ENCODE peak calls at places on chromosome 21, in six cellular contexts. C, W, U, G, L and Z are unnamed samples. For H4K20me1, the result is how much of the 10 kb centered on the place peaks cover.

GRCh38 chr21:25895565-25896205 is 160.9 kb downstream of the GABPA start:
- DNase-seq in C (peak), W (peak), U (peak), G (no peak), L (peak), Z (peak)

GRCh38 chr21:39660596-39660995 is 47.9 kb downstream of the B3GALT5 start:
- DNase-seq in C (no peak), W (peak), U (peak), G (no peak), L (peak), Z (no peak)

GRCh38 chr21:42006765-42007164 is 3.4 kb downstream of the ZBTB21 start:
- DNase-seq in C (no peak), W (peak), U (no peak), G (no peak), L (no peak), Z (no peak)

GRCh38 chr21:15437873-15438272 is 291.9 kb upstream of the USP25 start:
- DNase-seq in C (no peak), W (peak), U (peak), G (no peak), L (no peak), Z (no peak)

GRCh38 chr21:42568834-42569731 is 55.4 kb downstream of the SLC37A1 start:
- DNase-seq in C (no peak), W (no peak), U (no peak), G (no peak), L (no peak), Z (no peak)

GRCh38 chr21:31176725-31177124 is 138.4 kb upstream of the KRTAP19-8 start:
- DNase-seq in C (no peak), W (peak), U (no peak), G (no peak), L (no peak), Z (no peak)

GRCh38 chr21:22554690-22555316 is 1556.6 kb downstream of the NCAM2 start:
- DNase-seq in C (no peak), W (no peak), U (no peak), G (no peak), L (no peak), Z (no peak)

GRCh38 chr21:37790905-37791304 is 125.4 kb downstream of the KCNJ6 start:
- DNase-seq in C (no peak), W (no peak), U (no peak), G (no peak), L (no peak), Z (no peak)

GRCh38 chr21:14864211-14865021 is 200.4 kb downstream of the NRIP1 start:
- DNase-seq in C (peak), W (peak), U (peak), G (no peak), L (peak), Z (peak)

GRCh38 chr21:41616063-41616591 is 108.2 kb upstream of the TMPRSS2 start:
- DNase-seq in C (no peak), W (peak), U (peak), G (no peak), L (peak), Z (no peak)

GRCh38 chr21:38819719-38820147 is 14.0 kb downstream of the ETS2 start:
- DNase-seq in C (no peak), W (peak), U (peak), G (peak), L (peak), Z (no peak)

GRCh38 chr21:41598561-41599511 is 90.9 kb upstream of the TMPRSS2 start:
- DNase-seq in C (peak), W (no peak), U (no peak), G (no peak), L (no peak), Z (no peak)

GRCh38 chr21:28805885-28806284 is 186.8 kb downstream of the LTN1 start:
- DNase-seq in C (no peak), W (peak), U (peak), G (no peak), L (peak), Z (no peak)

GRCh38 chr21:28811860-28812259 is 180.8 kb downstream of the LTN1 start:
- DNase-seq in C (no peak), W (no peak), U (no peak), G (no peak), L (no peak), Z (no peak)

DNA sequence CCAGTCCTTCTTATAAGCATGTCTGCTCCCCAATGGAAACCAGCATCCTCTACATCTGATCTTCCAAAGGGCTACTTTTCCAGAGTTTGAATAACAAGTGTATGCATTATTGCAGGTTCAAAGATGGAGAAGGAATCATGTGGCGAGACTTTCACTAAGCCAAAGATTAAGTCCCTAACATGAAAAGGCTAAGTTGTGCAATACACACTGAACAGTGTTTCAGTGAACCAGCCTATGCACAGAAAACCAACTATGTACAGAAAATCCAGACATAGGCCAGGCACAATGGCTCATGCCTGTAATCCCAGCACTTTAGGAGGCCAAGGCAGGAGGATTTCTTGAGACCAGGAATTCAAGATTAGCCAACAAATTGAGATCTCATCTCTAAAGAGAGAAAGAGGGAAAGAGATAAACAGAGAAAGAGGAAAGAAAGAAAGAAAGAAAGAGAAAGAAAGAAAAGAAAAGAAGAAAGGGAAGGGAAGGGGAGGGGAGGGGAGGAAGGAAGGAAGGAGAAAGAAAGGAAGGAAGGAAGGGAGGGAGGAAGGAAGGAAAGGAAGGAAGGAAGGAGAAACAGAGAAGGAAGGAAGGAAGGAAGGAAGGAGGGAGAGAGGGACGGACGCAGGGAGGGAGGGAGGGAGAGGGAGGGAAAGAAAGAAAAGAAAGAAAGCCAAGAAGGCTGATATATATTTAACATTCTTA is 181.7 kb downstream of the LTN1 start:
- DNase-seq in C (no peak), W (no peak), U (no peak), G (no peak), L (no peak), Z (no peak)
- H3K4me3 ChIP-seq in C (no peak), W (no peak), U (no peak), G (no peak), L (no peak), Z (no peak)

GRCh38 chr21:35254752-35255138 is 205.6 kb upstream of the RUNX1 start:
- DNase-seq in C (no peak), W (no peak), U (no peak), G (no peak), L (no peak), Z (no peak)

GRCh38 chr21:35254006-35254751 is 205.1 kb upstream of the RUNX1 start:
- DNase-seq in C (no peak), W (peak), U (peak), G (no peak), L (peak), Z (no peak)

GRCh38 chr21:35257413-35257812 is 208.3 kb upstream of the RUNX1 start:
- DNase-seq in C (no peak), W (peak), U (peak), G (peak), L (peak), Z (no peak)

GRCh38 chr21:35258521-35258920 is 209.4 kb upstream of the RUNX1 start:
- DNase-seq in C (no peak), W (no peak), U (no peak), G (no peak), L (no peak), Z (no peak)

DNA sequence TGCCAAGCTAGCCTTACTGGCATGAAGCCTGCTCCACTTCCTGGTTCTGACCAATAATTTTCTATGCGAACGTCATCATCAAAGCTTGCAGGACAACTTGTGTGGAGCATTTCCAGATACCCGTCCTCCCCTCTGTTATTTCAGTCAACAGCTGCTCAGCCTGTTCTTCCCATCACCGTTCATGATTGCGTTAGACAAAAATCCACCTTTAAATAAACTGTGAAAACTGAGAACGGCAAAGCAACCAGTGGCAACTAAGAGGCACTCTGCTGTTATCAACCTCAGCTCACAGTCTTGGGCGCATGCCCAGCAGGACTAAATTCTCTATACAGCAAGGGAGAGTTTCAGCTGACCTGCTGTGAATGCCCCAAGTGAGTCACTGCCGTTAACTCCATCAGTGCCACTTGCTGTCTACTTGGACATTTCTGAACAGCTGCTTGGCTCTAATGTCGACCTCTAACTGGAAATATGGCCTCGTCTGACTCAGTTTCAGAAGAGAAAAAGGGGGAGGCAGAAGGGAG is 207.4 kb upstream of the RUNX1 start:
- DNase-seq in C (no peak), W (peak), U (peak), G (peak), L (peak), Z (no peak)
- H4K20me1 ChIP-seq in C (under half), W (under half), U (under half), G (under half), L (under half), Z (under half)

GRCh38 chr21:29024474-29025327 is at the start of gene USP16:
- DNase-seq in C (peak), W (peak), U (peak), G (peak), L (peak), Z (peak)
- TF ChIP-seq CTCF in C (no peak), W (no peak), U (no peak), G (no peak), L (peak), Z (no peak)

DNA sequence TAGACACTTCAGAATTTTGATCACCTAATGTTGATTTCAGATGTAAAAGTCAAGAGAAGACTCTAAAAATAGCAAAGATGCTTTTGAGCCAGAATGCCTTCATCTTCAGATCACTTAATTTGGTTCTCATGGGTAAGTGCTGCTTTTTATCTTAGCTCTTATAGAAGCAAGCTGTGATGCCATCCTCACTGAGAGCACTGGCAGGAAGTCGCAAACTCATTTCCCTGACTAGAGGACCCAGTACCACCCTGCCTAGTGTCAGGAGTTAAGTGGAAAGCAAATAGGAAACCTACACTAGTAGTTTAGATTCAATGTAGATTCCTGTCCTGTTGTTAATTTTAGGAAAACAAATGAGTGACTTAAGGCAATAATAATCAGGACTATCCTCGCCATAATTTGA is 12.1 kb downstream of the IFNAR2 start:
- DNase-seq in C (no peak), W (no peak), U (no peak), G (no peak), L (no peak), Z (no peak)
- H3K4me3 ChIP-seq in C (no peak), W (no peak), U (no peak), G (no peak), L (no peak), Z (no peak)

GRCh38 chr21:44800971-44801467 is 601 bp downstream of the UBE2G2 start:
- DNase-seq in C (peak), W (peak), U (peak), G (peak), L (peak), Z (peak)
- H4K20me1 ChIP-seq in C (under half), W (under half), U (under half), G (under half), L (under half), Z (under half)

GRCh38 chr21:44407493-44407892 is 47.8 kb upstream of the LRRC3 start:
- DNase-seq in C (no peak), W (no peak), U (no peak), G (no peak), L (no peak), Z (no peak)

GRCh38 chr21:44405948-44406872 is 49.1 kb upstream of the LRRC3 start:
- DNase-seq in C (no peak), W (peak), U (peak), G (no peak), L (no peak), Z (no peak)

GRCh38 chr21:44405091-44405947 is 50.0 kb upstream of the LRRC3 start:
- DNase-seq in C (no peak), W (no peak), U (no peak), G (no peak), L (no peak), Z (no peak)

GRCh38 chr21:44408226-44408625 is 47.1 kb upstream of the LRRC3 start:
- DNase-seq in C (no peak), W (no peak), U (no peak), G (no peak), L (no peak), Z (no peak)

GRCh38 chr21:44406953-44407352 is 48.4 kb upstream of the LRRC3 start:
- DNase-seq in C (no peak), W (no peak), U (no peak), G (no peak), L (no peak), Z (no peak)
- TF ChIP-seq CTCF in C (no peak), W (no peak), U (no peak), G (no peak), L (no peak), Z (no peak)